ENCODE peak calls at places on chromosomes 7 and 10, in nine cellular contexts. J is lower lobe of right lung; G is NCI-H1694; Q is activated CD4-positive, CD25-positive, alpha-beta regulatory T cell treated with anti-CD3 and anti-CD28 coated beads, Interleukin-2, amount 50 U/mL, for 72 hours; C is ovary; R is naive thymus-derived CD8-positive, alpha-beta T cell; V is colonic mucosa; B is SHP77 treated with DMSO at 0.1 percent for 48 hours; I is stimulated activated CD4-positive, alpha-beta T cell treated with anti-CD3 and anti-CD28 coated beads, Interleukin-2, amount 100 ng/mL, for 48 hours. E is an unnamed sample.

GRCh38 chr10:60171436-60172013 is 218.2 kb downstream of the ANK3 start:
- DNase-seq in J (no peak), G (no peak), Q (no peak), C (no peak), R (no peak), V (no peak), B (no peak), I (no peak), E (no peak)

GRCh38 chr7:81285142-81285871 is 366.5 kb upstream of the SEMA3C start:
- DNase-seq in J (no peak), G (no peak), Q (no peak), C (no peak), R (no peak), V (no peak), B (no peak), I (no peak), E (peak)

GRCh38 chr7:78472519-78472918 is 673.9 kb downstream of the PHTF2 start:
- DNase-seq in J (no peak), G (no peak), Q (no peak), C (no peak), R (no peak), V (no peak), B (no peak), I (no peak), E (peak)

GRCh38 chr10:110504111-110504735 is 6.5 kb downstream of the DUSP5 start:
- DNase-seq in J (peak), G (no peak), Q (peak), C (peak), R (peak), V (peak), B (no peak), I (peak), E (no peak)

GRCh38 chr7:66315192-66315591 is 110.1 kb downstream of the TPST1 start:
- DNase-seq in J (no peak), G (no peak), Q (no peak), C (no peak), R (no peak), V (no peak), B (no peak), I (no peak), E (no peak)

GRCh38 chr7:44408596-44408995 is 81.9 kb downstream of the NUDCD3 start:
- DNase-seq in J (no peak), G (no peak), Q (no peak), C (no peak), R (no peak), V (no peak), B (no peak), I (no peak), E (no peak)

GRCh38 chr7:40234046-40234445 is 99.2 kb downstream of the SUGCT start:
- DNase-seq in J (no peak), G (no peak), Q (no peak), C (no peak), R (peak), V (peak), B (no peak), I (no peak), E (no peak)

GRCh38 chr10:72238392-72239175 is 22.5 kb upstream of the ASCC1 start:
- DNase-seq in J (no peak), G (no peak), Q (no peak), C (no peak), R (no peak), V (no peak), B (no peak), I (no peak), E (no peak)

GRCh38 chr10:102120987-102121738 is 995 bp upstream of the LDB1 start:
- DNase-seq in J (peak), G (no peak), Q (no peak), C (peak), R (no peak), V (peak), B (no peak), I (no peak), E (peak)

GRCh38 chr10:92241158-92241500 is 49.7 kb downstream of the CPEB3 start:
- DNase-seq in J (no peak), G (no peak), Q (no peak), C (no peak), R (no peak), V (peak), B (no peak), I (no peak), E (no peak)

GRCh38 chr7:82755705-82756551 is 312.4 kb upstream of the CACNA2D1 start:
- DNase-seq in J (no peak), G (no peak), Q (no peak), C (no peak), R (no peak), V (no peak), B (no peak), I (no peak), E (no peak)

E was measured in HTR-8/SVneo.